ENCODE peak calls at places on chromosomes 16 and 17, in four cellular contexts. V is epithelial cell of prostate, G is progenitor cell of endocrine pancreas, S is cardiac muscle cell. Q is an unnamed sample.

GRCh38 chr16:24075929-24076716 is 180.0 kb upstream of the CACNG3 start:
- DNase-seq in G (no peak), S (peak), V (peak), Q (no peak)

GRCh38 chr17:55845385-55845784 is 94.5 kb downstream of the PCTP start:
- DNase-seq in V (no peak), G (peak), S (peak), Q (peak)

GRCh38 chr17:79273660-79274059 is 199.0 kb downstream of the ENGASE start:
- DNase-seq in G (no peak), V (no peak), S (no peak), Q (no peak)

GRCh38 chr16:57637020-57637419 is 8.6 kb downstream of the ADGRG1 start:
- DNase-seq in G (no peak), S (no peak), V (no peak), Q (no peak)

GRCh38 chr16:15564619-15565339 is 78.2 kb downstream of the MARF1 start:
- DNase-seq in G (no peak), S (no peak), V (no peak), Q (no peak)

GRCh38 chr16:49855280-49855821 is 561 bp downstream of the ZNF423 start:
- DNase-seq in S (peak), V (no peak), G (peak), Q (peak)

GRCh38 chr16:87203060-87203656 is 114.0 kb downstream of the C16orf95 start:
- DNase-seq in S (peak), G (peak), V (no peak), Q (peak)

GRCh38 chr16:47142469-47143328 is 1.0 kb downstream of the NETO2 start:
- DNase-seq in S (peak), G (peak), V (no peak), Q (peak)

GRCh38 chr17:45248132-45248936 is 13.6 kb downstream of the SPATA32 start:
- DNase-seq in S (no peak), V (peak), G (no peak), Q (no peak)

GRCh38 chr16:27774779-27775178 is 224.8 kb downstream of the KATNIP start:
- DNase-seq in S (no peak), G (no peak), V (no peak), Q (no peak)

GRCh38 chr17:42111901-42112551 is 488 bp downstream of the DHX58 start:
- DNase-seq in V (no peak), S (no peak), G (no peak), Q (no peak)

GRCh38 chr17:4711671-4712111 is 1.3 kb downstream of the ARRB2 start:
- DNase-seq in G (no peak), S (no peak), V (no peak), Q (no peak)

GRCh38 chr17:68344701-68345136 is 53.4 kb downstream of the ARSG start:
- DNase-seq in S (no peak), V (no peak), G (no peak), Q (no peak)

GRCh38 chr17:51164911-51165679 is 1.1 kb upstream of the NME2 start:
- DNase-seq in S (no peak), V (no peak), G (no peak), Q (no peak)

GRCh38 chr17:4043862-4044261 is 79.6 kb upstream of the ATP2A3 start:
- DNase-seq in S (no peak), V (no peak), G (no peak), Q (no peak)

GRCh38 chr16:88681084-88681680 is 5.1 kb downstream of the SNAI3 start:
- DNase-seq in V (no peak), G (no peak), S (no peak), Q (peak)

Q was measured in HuH-7.5.